ENCODE peak calls at places on chromosomes 3 and 15, in five cellular contexts. One of them, this sample, is unnamed.

GRCh38 chr3:190306513-190307163 is 15.6 kb downstream of the CLDN1 start:
- DNase-seq in sigmoid colon: peak
- DNase-seq in transverse colon: no peak
- DNase-seq in GM12878: no peak
- DNase-seq in A549: peak
- DNase-seq in this sample: peak

GRCh38 chr3:191320316-191320715 is 8.9 kb upstream of the CCDC50 start:
- DNase-seq in sigmoid colon: no peak
- DNase-seq in transverse colon: no peak
- DNase-seq in GM12878: no peak
- DNase-seq in A549: no peak
- DNase-seq in this sample: no peak

GRCh38 chr3:4492240-4493007 is 724 bp upstream of the ITPR1 start:
- DNase-seq in sigmoid colon: peak
- DNase-seq in transverse colon: peak
- DNase-seq in GM12878: no peak
- DNase-seq in A549: peak
- DNase-seq in this sample: peak

GRCh38 chr3:61530355-61530754 is 31.0 kb upstream of the PTPRG start:
- DNase-seq in sigmoid colon: no peak
- DNase-seq in transverse colon: no peak
- DNase-seq in GM12878: no peak
- DNase-seq in A549: peak
- DNase-seq in this sample: peak

GRCh38 chr3:27385504-27385903 is 16.3 kb upstream of the NEK10 start:
- DNase-seq in sigmoid colon: no peak
- DNase-seq in transverse colon: no peak
- DNase-seq in GM12878: no peak
- DNase-seq in A549: no peak
- DNase-seq in this sample: no peak

GRCh38 chr3:56547486-56547885 is 9.5 kb upstream of the CCDC66 start:
- DNase-seq in sigmoid colon: no peak
- DNase-seq in transverse colon: no peak
- DNase-seq in GM12878: no peak
- DNase-seq in A549: peak
- DNase-seq in this sample: no peak

GRCh38 chr3:184982058-184982457 is 170.1 kb downstream of the VPS8 start:
- DNase-seq in sigmoid colon: no peak
- DNase-seq in transverse colon: no peak
- DNase-seq in GM12878: no peak
- DNase-seq in A549: no peak
- DNase-seq in this sample: no peak

GRCh38 chr15:28080386-28080785 is 18.7 kb downstream of the OCA2 start:
- DNase-seq in sigmoid colon: no peak
- DNase-seq in transverse colon: no peak
- DNase-seq in GM12878: no peak
- DNase-seq in A549: no peak
- DNase-seq in this sample: peak

GRCh38 chr3:194711286-194711685 is 25.6 kb downstream of the FAM43A start:
- DNase-seq in sigmoid colon: no peak
- DNase-seq in transverse colon: no peak
- DNase-seq in GM12878: no peak
- DNase-seq in A549: no peak
- DNase-seq in this sample: no peak

GRCh38 chr3:46090161-46090591 is 62.9 kb upstream of the XCR1 start:
- DNase-seq in sigmoid colon: no peak
- DNase-seq in transverse colon: no peak
- DNase-seq in GM12878: no peak
- DNase-seq in A549: no peak
- DNase-seq in this sample: no peak

GRCh38 chr3:72892081-72892763 is 4.4 kb downstream of the GXYLT2 start:
- DNase-seq in sigmoid colon: peak
- DNase-seq in transverse colon: peak
- DNase-seq in GM12878: no peak
- DNase-seq in A549: no peak
- DNase-seq in this sample: peak

GRCh38 chr3:189590223-189590622 is 41.0 kb upstream of the TP63 start:
- DNase-seq in sigmoid colon: no peak
- DNase-seq in transverse colon: no peak
- DNase-seq in GM12878: no peak
- DNase-seq in A549: no peak
- DNase-seq in this sample: no peak

GRCh38 chr15:85899927-85900326 is 105.2 kb upstream of the KLHL25 start:
- DNase-seq in sigmoid colon: no peak
- DNase-seq in transverse colon: no peak
- DNase-seq in GM12878: no peak
- DNase-seq in A549: no peak
- DNase-seq in this sample: no peak

GRCh38 chr3:27900316-27900715 is 178.2 kb upstream of the EOMES start:
- DNase-seq in sigmoid colon: no peak
- DNase-seq in transverse colon: no peak
- DNase-seq in GM12878: no peak
- DNase-seq in A549: no peak
- DNase-seq in this sample: no peak

GRCh38 chr3:102181202-102181920 is 253.5 kb upstream of the ZPLD1 start:
- DNase-seq in sigmoid colon: no peak
- DNase-seq in transverse colon: no peak
- DNase-seq in GM12878: no peak
- DNase-seq in A549: peak
- DNase-seq in this sample: no peak

GRCh38 chr15:98853161-98853560 is 154.4 kb downstream of the PGPEP1L start:
- DNase-seq in sigmoid colon: peak
- DNase-seq in transverse colon: peak
- DNase-seq in GM12878: peak
- DNase-seq in A549: peak
- DNase-seq in this sample: peak
- TF ChIP-seq EP300 in sigmoid colon: no peak
- TF ChIP-seq EP300 in transverse colon: no peak
- TF ChIP-seq EP300 in GM12878: no peak
- TF ChIP-seq EP300 in A549: no peak
- TF ChIP-seq EP300 in this sample: no peak

GRCh38 chr3:141851411-141851810 is 25.0 kb upstream of the ATP1B3 start:
- DNase-seq in sigmoid colon: no peak
- DNase-seq in transverse colon: no peak
- DNase-seq in GM12878: no peak
- DNase-seq in A549: no peak
- DNase-seq in this sample: no peak

GRCh38 chr3:141846050-141846433 is 30.4 kb upstream of the ATP1B3 start:
- DNase-seq in sigmoid colon: no peak
- DNase-seq in transverse colon: no peak
- DNase-seq in GM12878: no peak
- DNase-seq in A549: no peak
- DNase-seq in this sample: no peak

GRCh38 chr3:141853146-141853690 is 23.2 kb upstream of the ATP1B3 start:
- DNase-seq in sigmoid colon: no peak
- DNase-seq in transverse colon: no peak
- DNase-seq in GM12878: no peak
- DNase-seq in A549: no peak
- DNase-seq in this sample: no peak

GRCh38 chr3:141845407-141846049 is 30.9 kb upstream of the ATP1B3 start:
- DNase-seq in sigmoid colon: no peak
- DNase-seq in transverse colon: peak
- DNase-seq in GM12878: no peak
- DNase-seq in A549: no peak
- DNase-seq in this sample: no peak

GRCh38 chr3:141849056-141849814 is 27.2 kb upstream of the ATP1B3 start:
- DNase-seq in sigmoid colon: no peak
- DNase-seq in transverse colon: no peak
- DNase-seq in GM12878: no peak
- DNase-seq in A549: no peak
- DNase-seq in this sample: no peak
- TF ChIP-seq EP300 in sigmoid colon: no peak
- TF ChIP-seq EP300 in transverse colon: no peak
- TF ChIP-seq EP300 in GM12878: no peak
- TF ChIP-seq EP300 in A549: no peak
- TF ChIP-seq EP300 in this sample: no peak

DNA sequence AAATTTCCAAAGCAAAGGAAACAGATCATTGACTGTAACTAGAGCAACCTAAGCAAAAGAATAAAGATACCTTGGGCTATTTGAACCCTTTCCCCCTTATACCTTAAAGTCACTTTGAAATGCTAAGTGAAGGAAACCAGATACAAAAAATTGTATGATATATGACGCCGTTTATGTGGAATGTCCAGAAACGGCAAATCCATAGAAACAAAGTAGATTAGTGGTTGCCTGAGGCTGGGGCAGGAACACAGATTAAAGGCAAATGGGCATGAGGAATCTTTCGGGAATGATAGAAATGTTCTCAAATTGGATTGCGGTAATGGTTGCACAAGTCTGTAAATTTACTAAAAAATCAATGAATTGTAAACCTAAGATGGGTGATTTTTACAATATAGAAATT is 160.1 kb upstream of the CCDC54 start:
- DNase-seq in sigmoid colon: no peak
- DNase-seq in transverse colon: no peak
- DNase-seq in GM12878: no peak
- DNase-seq in A549: peak
- DNase-seq in this sample: no peak
- TF ChIP-seq EP300 in sigmoid colon: no peak
- TF ChIP-seq EP300 in transverse colon: no peak
- TF ChIP-seq EP300 in GM12878: no peak
- TF ChIP-seq EP300 in A549: peak
- TF ChIP-seq EP300 in this sample: no peak

GRCh38 chr3:186618318-186618938 is 5.6 kb downstream of the AHSG start:
- DNase-seq in sigmoid colon: no peak
- DNase-seq in transverse colon: no peak
- DNase-seq in GM12878: no peak
- DNase-seq in A549: no peak
- DNase-seq in this sample: no peak

GRCh38 chr3:186614597-186615483 is 2.0 kb downstream of the AHSG start:
- DNase-seq in sigmoid colon: peak
- DNase-seq in transverse colon: peak
- DNase-seq in GM12878: peak
- DNase-seq in A549: peak
- DNase-seq in this sample: peak

GRCh38 chr3:186616299-186616617 is 3.4 kb downstream of the AHSG start:
- DNase-seq in sigmoid colon: no peak
- DNase-seq in transverse colon: no peak
- DNase-seq in GM12878: no peak
- DNase-seq in A549: no peak
- DNase-seq in this sample: no peak

GRCh38 chr3:186619787-186620212 is 6.9 kb downstream of the AHSG start:
- DNase-seq in sigmoid colon: no peak
- DNase-seq in transverse colon: no peak
- DNase-seq in GM12878: no peak
- DNase-seq in A549: no peak
- DNase-seq in this sample: no peak

DNA sequence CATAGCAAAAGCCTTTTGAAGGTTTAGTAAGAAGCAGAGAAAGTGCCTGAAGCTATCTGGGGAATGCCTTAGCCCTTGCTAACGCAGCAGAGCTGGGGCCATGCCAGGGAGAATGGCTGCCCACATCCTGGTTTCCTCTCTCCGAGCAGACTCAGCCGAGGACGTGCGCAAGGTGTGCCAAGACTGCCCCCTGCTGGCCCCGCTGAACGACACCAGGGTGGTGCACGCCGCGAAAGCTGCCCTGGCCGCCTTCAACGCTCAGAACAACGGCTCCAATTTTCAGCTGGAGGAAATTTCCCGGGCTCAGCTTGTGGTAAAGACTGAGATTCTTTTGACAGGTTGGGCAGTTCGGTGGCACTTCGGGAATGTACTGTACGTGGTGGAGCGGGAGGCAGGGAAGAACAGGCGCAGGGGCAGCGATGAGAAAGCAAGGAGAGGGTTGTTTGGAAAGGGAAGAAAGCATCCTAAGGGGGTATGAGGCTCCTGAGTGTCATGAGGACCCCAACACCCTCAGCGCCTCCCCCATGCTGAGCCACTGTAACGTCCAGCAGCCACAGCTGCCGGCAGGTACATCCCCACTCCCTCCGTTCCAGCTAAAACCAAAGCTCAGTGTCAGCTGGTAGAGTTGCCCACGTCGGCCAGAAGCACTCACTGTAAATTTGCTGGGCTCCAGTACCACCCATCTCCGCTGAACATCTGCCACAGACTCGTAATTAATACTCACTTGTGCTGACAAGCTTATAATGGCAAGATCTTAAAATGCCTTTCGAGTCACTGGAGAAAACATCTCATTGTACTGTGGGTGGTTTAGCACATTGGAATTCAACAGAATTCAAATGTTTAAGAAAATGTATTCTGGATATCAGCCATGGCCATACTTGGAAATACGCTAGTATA is 4.4 kb downstream of the AHSG start:
- DNase-seq in sigmoid colon: peak
- DNase-seq in transverse colon: peak
- DNase-seq in GM12878: peak
- DNase-seq in A549: peak
- DNase-seq in this sample: peak
- TF ChIP-seq EP300 in sigmoid colon: no peak
- TF ChIP-seq EP300 in transverse colon: no peak
- TF ChIP-seq EP300 in GM12878: no peak
- TF ChIP-seq EP300 in A549: no peak
- TF ChIP-seq EP300 in this sample: peak

GRCh38 chr3:16060358-16060852 is 114.1 kb upstream of the GALNT15 start:
- DNase-seq in sigmoid colon: peak
- DNase-seq in transverse colon: peak
- DNase-seq in GM12878: no peak
- DNase-seq in A549: peak
- DNase-seq in this sample: peak
- TF ChIP-seq EP300 in sigmoid colon: peak
- TF ChIP-seq EP300 in transverse colon: peak
- TF ChIP-seq EP300 in GM12878: no peak
- TF ChIP-seq EP300 in A549: peak
- TF ChIP-seq EP300 in this sample: peak

GRCh38 chr3:42025388-42026138 is 63.7 kb upstream of the ULK4 start:
- DNase-seq in sigmoid colon: peak
- DNase-seq in transverse colon: peak
- DNase-seq in GM12878: no peak
- DNase-seq in A549: peak
- DNase-seq in this sample: no peak
- TF ChIP-seq EP300 in sigmoid colon: no peak
- TF ChIP-seq EP300 in transverse colon: no peak
- TF ChIP-seq EP300 in GM12878: no peak
- TF ChIP-seq EP300 in A549: no peak
- TF ChIP-seq EP300 in this sample: no peak

GRCh38 chr3:183626877-183627594 is 8.4 kb upstream of the KLHL24 start:
- DNase-seq in sigmoid colon: peak
- DNase-seq in transverse colon: no peak
- DNase-seq in GM12878: no peak
- DNase-seq in A549: no peak
- DNase-seq in this sample: no peak
- TF ChIP-seq EP300 in sigmoid colon: no peak
- TF ChIP-seq EP300 in transverse colon: no peak
- TF ChIP-seq EP300 in GM12878: no peak
- TF ChIP-seq EP300 in A549: no peak
- TF ChIP-seq EP300 in this sample: no peak

This sample was measured in HepG2.